ENCODE peak calls at places on chromosomes 11 and 22, in five cellular contexts. S, O, V, T and C are unnamed samples. For H3K9me3, the result is how much of the 10 kb centered on the place peaks cover.

GRCh38 chr11:21121991-21122390 is 452.6 kb downstream of the NELL1 start:
- DNase-seq in S (no peak), O (no peak), V (no peak), T (no peak), C (no peak)

GRCh38 chr11:17813391-17814059 is 78.9 kb downstream of the KCNC1 start:
- DNase-seq in S (no peak), O (no peak), V (no peak), T (no peak), C (no peak)

GRCh38 chr22:34858026-34858425 is 207.9 kb upstream of the ISX start:
- DNase-seq in S (no peak), O (no peak), V (no peak), T (no peak), C (no peak)

GRCh38 chr11:120612363-120613263 is 101.1 kb downstream of the GRIK4 start:
- DNase-seq in S (no peak), O (no peak), V (peak), T (peak), C (peak)

GRCh38 chr11:78567209-78567608 is 7.5 kb downstream of the NARS2 start:
- DNase-seq in S (no peak), O (no peak), V (no peak), T (peak), C (no peak)

GRCh38 chr11:118627566-118627965 is 20.2 kb downstream of the PHLDB1 start:
- DNase-seq in S (no peak), O (no peak), V (no peak), T (no peak), C (no peak)

GRCh38 chr11:83759148-83759547 is 473.0 kb upstream of the CCDC90B start:
- DNase-seq in S (no peak), O (no peak), V (no peak), T (no peak), C (no peak)

GRCh38 chr11:57213282-57214086 is 23.6 kb downstream of the APLNR start:
- DNase-seq in S (no peak), O (peak), V (no peak), T (peak), C (no peak)

GRCh38 chr11:83061883-83062282 is 9.8 kb downstream of the RAB30 start:
- DNase-seq in S (no peak), O (no peak), V (peak), T (no peak), C (no peak)

DNA sequence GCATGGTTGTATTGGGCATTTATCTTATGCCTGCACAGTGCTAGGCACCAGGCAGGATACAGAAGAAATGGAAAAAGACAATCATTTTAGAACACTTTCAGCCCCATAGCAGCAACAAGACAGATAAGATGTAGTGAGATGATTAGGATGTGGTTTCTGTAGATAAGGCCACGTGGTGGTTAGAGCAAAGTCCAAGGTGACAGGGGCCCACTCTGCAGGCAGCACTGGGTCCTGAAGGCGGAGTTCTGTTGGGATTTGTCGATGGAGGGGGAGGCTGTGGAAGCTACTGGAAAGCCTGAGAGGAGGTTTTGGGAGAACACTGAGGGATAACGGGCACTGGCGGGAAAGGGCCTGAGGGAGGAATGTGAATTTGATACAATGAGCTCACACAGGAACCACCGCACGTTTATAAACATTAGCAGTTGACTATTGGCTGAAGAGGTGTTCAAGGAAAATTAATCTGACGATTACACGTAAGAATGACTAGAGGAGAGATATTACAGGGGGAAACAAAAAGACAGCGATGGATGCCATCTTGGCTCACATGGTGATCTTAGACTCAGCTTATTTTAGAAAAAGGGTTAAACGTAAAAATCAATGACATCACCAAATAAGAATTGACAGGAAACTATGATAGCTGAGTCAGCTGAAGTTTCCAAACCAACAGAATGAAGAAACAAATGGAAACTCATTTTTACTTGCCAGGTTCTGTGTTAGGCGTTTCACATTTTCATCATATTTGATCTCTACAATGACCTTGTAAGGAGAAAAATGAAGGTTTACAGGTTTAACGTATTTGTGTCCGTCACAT is 551.0 kb downstream of the OPCML start:
- DNase-seq in S (no peak), O (no peak), V (no peak), T (no peak), C (no peak)
- TF ChIP-seq CTCF in S (no peak), O (no peak), V (no peak), T (no peak), C (no peak)

GRCh38 chr11:59698506-59698905 is 15.1 kb downstream of the OR10V1 start:
- DNase-seq in S (no peak), O (no peak), V (no peak), T (no peak), C (no peak)
- H3K9me3 ChIP-seq in S (under half), O (under half), V (under half), T (under half), C (under half)

DNA sequence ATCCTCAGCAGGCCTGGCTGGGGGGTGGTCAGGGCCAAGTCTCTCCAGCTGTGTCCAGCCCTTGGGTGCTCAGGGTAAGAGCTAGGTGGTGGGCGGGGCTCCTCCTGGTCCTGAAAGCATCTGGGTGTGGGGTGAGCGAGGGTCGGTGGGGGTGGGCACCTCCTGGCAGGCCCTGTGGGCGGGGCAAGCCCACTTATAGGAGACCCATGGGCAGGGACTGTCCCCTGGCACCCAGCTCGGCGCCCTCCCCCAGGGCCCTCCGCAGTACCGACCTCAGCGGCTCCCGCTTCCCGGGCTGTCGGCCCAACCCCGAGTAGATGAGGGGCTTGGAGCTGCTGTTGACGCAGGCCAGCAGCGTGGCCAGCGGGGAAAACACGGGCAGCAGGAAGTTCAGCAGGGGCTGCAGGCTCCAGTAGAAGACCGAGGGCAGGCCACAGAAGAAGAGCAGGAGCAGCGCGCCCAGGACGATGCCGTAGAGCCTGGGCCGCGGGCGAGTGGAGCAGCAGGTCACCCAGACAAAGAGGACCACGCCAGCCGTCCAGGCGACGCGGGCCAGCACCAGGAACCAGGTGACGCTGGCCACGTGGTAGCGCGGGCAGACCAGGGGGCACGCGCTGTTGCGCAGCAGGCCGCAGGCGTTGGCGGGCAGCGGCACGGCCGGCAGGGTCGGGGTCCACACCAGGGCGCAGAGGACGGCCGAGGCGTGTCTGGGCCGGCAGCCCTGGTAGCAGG is 696 bp downstream of the MRGPRG start:
- DNase-seq in S (peak), O (peak), V (no peak), T (no peak), C (no peak)
- H3K27ac ChIP-seq in S (no peak), O (no peak), V (no peak), T (no peak), C (no peak)

GRCh38 chr22:36422287-36423014 is 34.7 kb upstream of the MYH9 start:
- DNase-seq in S (no peak), O (no peak), V (no peak), T (no peak), C (no peak)

GRCh38 chr22:36425977-36426523 is 38.3 kb upstream of the MYH9 start:
- DNase-seq in S (peak), O (no peak), V (no peak), T (peak), C (no peak)

GRCh38 chr22:36419912-36420882 is 32.4 kb upstream of the MYH9 start:
- DNase-seq in S (no peak), O (no peak), V (no peak), T (no peak), C (no peak)

GRCh38 chr22:36424901-36425579 is 37.3 kb upstream of the MYH9 start:
- DNase-seq in S (no peak), O (no peak), V (no peak), T (no peak), C (no peak)

DNA sequence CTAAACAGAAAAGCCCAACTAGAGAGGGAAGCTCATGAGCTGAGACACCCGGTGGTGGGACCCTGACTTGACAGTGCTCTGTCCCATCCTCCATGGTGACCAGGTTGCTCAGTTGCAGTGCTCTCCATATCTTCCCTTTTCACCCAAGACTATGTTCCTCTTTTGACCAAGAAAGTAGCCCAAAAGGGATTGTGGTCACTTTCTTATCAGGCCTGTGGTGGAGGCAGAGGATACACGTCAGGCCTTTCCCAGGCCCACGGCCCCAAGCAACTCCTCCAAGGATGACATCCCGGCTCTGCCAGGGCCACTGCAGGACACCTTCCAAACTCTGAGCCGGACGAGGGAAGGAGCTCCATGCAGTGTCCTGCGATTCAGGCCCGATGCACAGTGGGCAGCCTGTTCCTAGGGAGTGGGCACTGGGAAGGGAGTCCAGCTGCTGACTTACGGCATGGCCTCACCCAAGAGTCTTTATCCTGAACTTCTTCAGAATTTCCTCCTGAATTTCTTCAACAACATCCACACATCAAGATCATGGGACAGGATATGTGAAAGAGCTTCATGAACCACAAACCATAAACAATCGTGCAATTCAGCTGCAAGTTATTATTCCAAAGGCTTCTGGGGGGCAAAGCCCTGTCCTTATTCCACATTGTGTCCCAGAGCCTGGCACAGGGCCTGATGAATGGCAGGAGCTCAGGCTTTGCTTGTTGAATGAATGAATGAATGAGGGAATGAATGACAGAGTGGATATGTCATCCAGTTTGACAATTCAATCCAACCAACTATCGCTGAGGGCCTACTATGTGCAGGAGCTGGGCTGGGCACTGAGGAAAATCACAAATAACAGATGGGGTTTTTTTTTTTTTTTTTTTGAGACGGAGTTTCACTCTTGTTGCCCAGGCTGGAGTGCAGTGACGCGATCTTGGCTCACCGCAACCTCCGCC is 36.0 kb upstream of the MYH9 start:
- DNase-seq in S (peak), O (no peak), V (no peak), T (peak), C (peak)
- TF ChIP-seq CTCF in S (no peak), O (peak), V (no peak), T (no peak), C (no peak)

DNA sequence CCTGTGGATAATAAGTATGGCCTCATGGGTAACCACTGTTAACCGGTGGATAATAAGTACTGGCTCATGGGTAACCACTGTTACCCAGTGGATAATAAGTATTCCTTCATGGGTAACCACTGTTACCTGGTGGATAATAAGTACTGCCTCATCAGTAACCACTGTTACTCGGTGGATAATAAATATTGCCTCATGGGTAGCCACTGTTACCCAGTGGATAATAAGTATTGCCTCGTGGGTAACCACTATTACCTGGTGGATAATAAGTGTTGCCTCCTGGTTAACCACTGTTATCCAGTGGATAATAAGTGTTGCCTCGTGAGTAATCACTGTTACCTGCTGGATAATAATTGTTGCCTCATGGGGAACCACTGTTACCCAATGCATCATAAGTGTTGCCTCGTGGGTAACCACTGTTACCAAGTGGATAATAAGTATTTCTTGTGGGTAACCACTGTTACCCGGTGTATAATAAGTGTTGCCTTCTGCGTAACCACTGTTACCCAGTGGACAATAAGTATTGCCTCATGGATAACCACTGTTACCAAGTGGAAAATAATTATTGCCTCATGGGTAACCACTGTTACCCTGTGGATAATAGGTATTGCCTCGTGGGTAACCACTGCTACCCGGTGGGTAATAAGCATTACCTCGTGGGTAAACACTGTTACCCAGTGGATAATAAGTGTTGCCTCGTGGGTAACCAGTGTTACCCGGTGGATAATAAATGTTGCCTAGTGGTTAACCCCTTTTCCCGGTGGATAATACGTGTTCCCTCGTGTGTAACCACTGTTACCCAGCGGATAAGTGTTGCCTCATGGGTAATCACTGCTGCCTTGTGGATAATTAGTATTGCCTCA is 26.6 kb upstream of the NXPE4 start:
- DNase-seq in S (no peak), O (no peak), V (no peak), T (no peak), C (no peak)
- H3K9me3 ChIP-seq in S (under half), O (half or more), V (under half), T (under half), C (under half)

GRCh38 chr11:95531116-95531515 is 258.5 kb downstream of the FAM76B start:
- DNase-seq in S (no peak), O (no peak), V (no peak), T (no peak), C (no peak)

GRCh38 chr11:95541715-95542114 is 247.9 kb downstream of the FAM76B start:
- DNase-seq in S (no peak), O (no peak), V (no peak), T (no peak), C (no peak)

GRCh38 chr11:95534809-95535208 is 254.8 kb downstream of the FAM76B start:
- DNase-seq in S (no peak), O (no peak), V (no peak), T (no peak), C (no peak)

DNA sequence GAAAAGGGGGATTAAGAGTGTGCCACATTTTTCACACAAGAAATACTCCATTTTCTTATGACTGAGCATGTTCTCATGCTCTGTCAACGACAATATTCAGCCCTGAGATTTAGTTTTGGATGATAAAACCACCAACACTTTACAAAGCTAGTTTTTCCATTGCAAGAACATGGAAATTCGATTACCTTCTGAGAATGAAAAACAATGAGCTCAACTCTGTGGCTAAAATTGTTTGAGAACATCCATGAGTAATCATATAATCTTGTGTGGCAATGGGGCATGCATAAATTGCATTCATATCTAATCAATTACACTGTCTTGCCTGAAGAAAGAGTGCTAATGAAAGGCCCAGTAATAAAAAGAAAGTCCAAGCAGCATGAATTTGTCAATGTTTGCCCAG is 253.5 kb downstream of the FAM76B start:
- DNase-seq in S (no peak), O (no peak), V (no peak), T (no peak), C (no peak)
- H3K27ac ChIP-seq in S (no peak), O (no peak), V (no peak), T (no peak), C (no peak)

GRCh38 chr22:32000171-32000570 is 42.9 kb upstream of the SLC5A1 start:
- DNase-seq in S (no peak), O (no peak), V (no peak), T (no peak), C (no peak)

GRCh38 chr22:31995807-31996206 is 47.3 kb upstream of the SLC5A1 start:
- DNase-seq in S (no peak), O (no peak), V (no peak), T (no peak), C (no peak)

GRCh38 chr22:31998784-31999435 is 44.2 kb upstream of the SLC5A1 start:
- DNase-seq in S (no peak), O (no peak), V (no peak), T (no peak), C (no peak)

GRCh38 chr22:31995046-31995445 is 48.0 kb upstream of the SLC5A1 start:
- DNase-seq in S (no peak), O (no peak), V (no peak), T (no peak), C (no peak)
- TF ChIP-seq CTCF in S (no peak), O (peak), V (no peak), T (peak), C (peak)